ENCODE peak calls at places on chromosomes 7 and 10, in five cellular contexts. C is GM12878; T is CD8-positive, alpha-beta T cell; R is neural progenitor cell; G is fibroblast of pulmonary artery. V is an unnamed sample.

GRCh38 chr7:147894271-147894670 is 696.3 kb upstream of the C7orf33 start:
- DNase-seq in C (no peak), T (no peak), R (peak; percentile 53), G (no peak), V (no peak)

GRCh38 chr10:30538086-30538485 is 91.5 kb downstream of the LYZL2 start:
- DNase-seq in C (no peak), T (no peak), R (no peak), G (peak; percentile 33), V (no peak)

GRCh38 chr10:79941585-79942210 is 7.2 kb downstream of the SFTPD start:
- DNase-seq in C (no peak), T (no peak), R (no peak), G (no peak), V (no peak)

GRCh38 chr7:128235469-128235868 is 5.6 kb upstream of the LEP start:
- DNase-seq in C (no peak), T (no peak), R (peak; percentile 49), G (no peak), V (no peak)

GRCh38 chr7:105521027-105521730 is 892 bp downstream of the PUS7 start:
- DNase-seq in C (no peak), T (no peak), R (peak; percentile 68), G (peak; percentile 59), V (peak; percentile 74)

GRCh38 chr10:114282526-114282925 is 43.5 kb downstream of the VWA2 start:
- DNase-seq in C (no peak), T (no peak), R (no peak), G (no peak), V (no peak)

GRCh38 chr7:80771523-80771922 is 133.1 kb downstream of the CD36 start:
- DNase-seq in C (no peak), T (no peak), R (no peak), G (no peak), V (no peak)

GRCh38 chr7:129786825-129787563 is 165.8 kb downstream of the UBE2H start:
- DNase-seq in C (no peak), T (no peak), R (peak; percentile 44), G (no peak), V (no peak)

GRCh38 chr10:132482090-132482489 is 55.5 kb upstream of the INPP5A start:
- DNase-seq in C (no peak), T (no peak), R (no peak), G (peak; percentile 88), V (peak; percentile 95)

GRCh38 chr10:84205049-84205852 is 10.9 kb downstream of the CDHR1 start:
- DNase-seq in C (peak; percentile 27), T (peak; percentile 48), R (peak; percentile 74), G (peak; percentile 43), V (peak; percentile 60)

GRCh38 chr7:156785998-156786543 is 106.9 kb downstream of the LMBR1 start:
- DNase-seq in C (no peak), T (no peak), R (no peak), G (no peak), V (no peak)

GRCh38 chr7:47890125-47890524 is 58.1 kb downstream of the PKD1L1 start:
- DNase-seq in C (no peak), T (no peak), R (no peak), G (no peak), V (no peak)
- H3K4me3 ChIP-seq in C (no peak overlapping the region), T (no peak overlapping the region), R (no peak overlapping the region), G (no peak overlapping the region), V (no peak overlapping the region)

DNA sequence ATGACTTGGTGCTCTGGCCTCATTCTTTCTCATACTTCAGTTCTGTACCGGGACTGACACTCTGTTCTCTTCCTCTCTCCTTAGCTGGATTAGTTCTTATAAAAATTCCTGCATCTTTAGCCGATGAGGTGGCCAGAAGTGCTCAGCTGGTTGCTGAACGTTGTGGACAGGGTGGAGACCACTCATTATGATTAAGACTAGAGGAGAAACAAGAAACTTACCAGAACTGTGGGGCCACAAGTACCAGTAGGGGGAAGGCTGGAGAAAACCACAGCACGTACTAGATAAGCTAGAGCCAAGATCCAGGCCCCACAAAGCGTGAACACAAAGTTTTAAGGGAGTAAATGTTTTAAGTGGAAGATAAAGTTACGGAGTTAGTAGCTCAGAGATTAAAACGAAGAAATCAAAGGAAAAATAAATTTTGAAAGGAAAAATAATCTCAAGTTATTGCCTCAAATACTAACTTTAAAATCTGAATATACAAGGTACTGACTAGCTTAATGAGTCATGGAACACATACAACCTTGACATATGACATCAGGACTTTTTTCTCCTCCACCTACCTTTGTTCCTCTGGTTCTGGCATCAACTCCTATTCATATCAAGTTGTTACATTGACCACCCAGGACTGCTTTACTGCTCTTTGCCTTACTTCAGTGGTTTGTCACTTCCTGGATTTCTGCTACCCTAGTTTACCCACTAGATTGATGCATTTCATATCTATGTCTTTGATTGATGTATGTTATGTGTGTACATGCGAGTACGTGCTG is 469.0 kb downstream of the TFEC start:
- DNase-seq in C (no peak), T (no peak), R (no peak), G (peak; percentile 93), V (peak; percentile 73)
- TF ChIP-seq CTCF in C (no peak), T (no peak), R (no peak), G (peak; percentile 47), V (peak; percentile 18)

GRCh38 chr7:98079891-98080653 is 26.6 kb upstream of the LMTK2 start:
- DNase-seq in C (no peak), T (no peak), R (peak; percentile 39), G (no peak), V (no peak)
- H3K4me3 ChIP-seq in C (no peak overlapping the region), T (no peak overlapping the region), R (no peak overlapping the region), G (no peak overlapping the region), V (no peak overlapping the region)

DNA sequence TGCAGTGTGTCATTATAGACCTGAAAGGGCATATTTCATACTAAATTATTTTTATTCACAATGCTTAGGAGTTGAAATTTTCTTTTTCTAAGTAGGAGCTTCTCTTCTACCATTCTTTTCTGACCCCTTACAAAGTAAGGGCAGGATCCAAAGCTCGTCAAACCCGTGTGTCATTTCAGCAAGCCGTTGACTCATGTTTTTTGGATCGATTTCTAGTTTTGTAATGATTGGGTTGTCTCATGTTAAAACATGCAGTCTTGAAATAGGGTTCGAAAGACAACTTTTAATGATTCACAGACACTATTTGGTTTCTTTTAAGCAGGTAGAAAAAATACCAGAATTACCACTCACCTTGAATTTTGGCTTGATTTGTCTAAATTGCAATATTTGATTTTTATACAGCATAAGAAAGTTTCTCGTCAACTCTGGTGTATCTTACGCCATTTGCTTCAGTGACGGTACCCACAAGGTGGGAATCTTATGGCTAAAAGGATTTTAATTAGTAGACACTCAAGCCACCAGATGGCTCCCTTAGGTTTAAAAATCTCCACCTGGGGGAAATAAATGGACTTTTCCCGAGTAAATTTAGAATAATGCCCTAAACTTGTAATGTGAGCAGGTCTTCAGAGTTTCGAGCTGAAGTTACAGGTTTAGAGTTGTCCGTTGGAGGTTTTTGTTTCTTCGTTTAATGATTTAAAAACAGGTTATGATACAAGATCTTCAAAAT is 283.4 kb downstream of the CCDC3 start:
- DNase-seq in C (no peak), T (no peak), R (peak; percentile 23), G (no peak), V (no peak)
- TF ChIP-seq CTCF in C (no peak), T (no peak), R (peak; percentile 57), G (peak; percentile 7), V (no peak)

V was measured in foreskin fibroblast.